ENCODE peak calls at places on chromosomes 6 and 20, in seven cellular contexts. U is fibroblast of lung, I is M059J, O is PC-3, C is AG08395, V is pons, B is neural crest cell. T is an unnamed sample.
A peak's percentile ranks its signal among the peaks of the same experiment; 100 is the strongest.

GRCh38 chr6:124970243-124970642 is 8.0 kb downstream of the RNF217 start:
- DNase-seq in V (no peak), O (no peak), C (peak; percentile 31), B (no peak), U (peak; percentile 37), I (no peak), T (no peak)

GRCh38 chr20:58577871-58578615 is 62.8 kb upstream of the APCDD1L start:
- DNase-seq in V (no peak), O (no peak), C (no peak), B (no peak), I (no peak), U (no peak), T (no peak)

GRCh38 chr6:105181981-105182515 is 2.2 kb upstream of the POPDC3 start:
- DNase-seq in C (no peak), V (no peak), I (no peak), U (no peak), B (no peak), O (no peak), T (no peak)

GRCh38 chr6:147158881-147159280 is 45.3 kb upstream of the STXBP5 start:
- DNase-seq in C (no peak), B (no peak), O (no peak), U (no peak), I (no peak), V (no peak), T (no peak)

GRCh38 chr6:36908758-36909157 is 23.0 kb downstream of the C6orf89 start:
- DNase-seq in O (no peak), U (no peak), I (peak; percentile 39), V (peak; percentile 40), C (no peak), B (no peak), T (no peak)

GRCh38 chr6:137223370-137224131 is 4.4 kb upstream of the IFNGR1 start:
- DNase-seq in O (peak; percentile 74), C (no peak), B (no peak), I (peak; percentile 34), U (peak; percentile 78), V (peak; percentile 63), T (no peak)

GRCh38 chr20:45308078-45308778 is at the start of gene MATN4:
- DNase-seq in U (no peak), O (no peak), B (no peak), V (no peak), C (peak; percentile 39), I (no peak), T (peak; percentile 86)

GRCh38 chr6:41182069-41183034 is 18.6 kb downstream of the TREML2 start:
- DNase-seq in O (peak; percentile 62), C (peak; percentile 53), V (peak; percentile 84), U (peak; percentile 51), B (peak; percentile 22), I (peak; percentile 54), T (peak; percentile 75)

GRCh38 chr20:41182296-41183212 is 45.2 kb downstream of the PLCG1 start:
- DNase-seq in B (no peak), C (no peak), I (peak; percentile 84), V (no peak), O (peak; percentile 75), U (no peak), T (no peak)

GRCh38 chr6:111709615-111710398 is 104.1 kb upstream of the TRAF3IP2 start:
- DNase-seq in B (no peak), C (peak; percentile 90), O (peak; percentile 71), V (peak; percentile 92), I (peak; percentile 73), U (peak; percentile 87), T (peak; percentile 84)

GRCh38 chr6:168676552-168677317 is 235.8 kb downstream of the SMOC2 start:
- DNase-seq in B (no peak), O (no peak), C (no peak), V (no peak), I (no peak), U (no peak), T (no peak)

GRCh38 chr6:156449128-156449527 is 328.1 kb upstream of the ARID1B start:
- DNase-seq in O (no peak), I (peak; percentile 18), B (no peak), U (no peak), V (no peak), C (no peak), T (no peak)

GRCh38 chr20:18007534-18008292 is 38.9 kb downstream of the MGME1 start:
- DNase-seq in U (peak; percentile 31), O (no peak), C (no peak), B (no peak), I (no peak), V (peak; percentile 8), T (no peak)

GRCh38 chr6:107666084-107666981 is 157.8 kb downstream of the SCML4 start:
- DNase-seq in O (peak; percentile 78), B (no peak), C (no peak), I (peak; percentile 79), V (peak; percentile 59), U (peak; percentile 62), T (no peak)

GRCh38 chr6:17315262-17315661 is 34.1 kb downstream of the RBM24 start:
- DNase-seq in O (no peak), C (no peak), V (no peak), I (no peak), U (no peak), B (no peak), T (no peak)